ENCODE peak calls at places on chromosome 4, in five cellular contexts. One of them, this sample, is unnamed.

GRCh38 chr4:84492290-84492689 is 6.8 kb downstream of the NKX6-1 start:
- DNase-seq in AG04450: no peak
- DNase-seq in AG09319: no peak
- DNase-seq in glutamatergic neuron: no peak
- DNase-seq in hepatocyte: no peak
- DNase-seq in this sample: no peak

GRCh38 chr4:169024762-169025161 is 14.7 kb upstream of the CBR4 start:
- DNase-seq in AG09319: no peak
- DNase-seq in AG04450: peak; percentile 11
- DNase-seq in hepatocyte: peak; percentile 37
- DNase-seq in glutamatergic neuron: no peak
- DNase-seq in this sample: no peak

GRCh38 chr4:181854142-181854541 is 389.1 kb upstream of the TENM3 start:
- DNase-seq in AG04450: no peak
- DNase-seq in glutamatergic neuron: no peak
- DNase-seq in AG09319: no peak
- DNase-seq in hepatocyte: no peak
- DNase-seq in this sample: no peak

GRCh38 chr4:41148292-41148691 is 66.0 kb downstream of the APBB2 start:
- DNase-seq in AG09319: no peak
- DNase-seq in glutamatergic neuron: no peak
- DNase-seq in hepatocyte: no peak
- DNase-seq in AG04450: no peak
- DNase-seq in this sample: no peak

GRCh38 chr4:144531841-144532240 is 114.1 kb upstream of the HHIP start:
- DNase-seq in AG09319: no peak
- DNase-seq in hepatocyte: no peak
- DNase-seq in glutamatergic neuron: no peak
- DNase-seq in AG04450: no peak
- DNase-seq in this sample: no peak

GRCh38 chr4:108893474-108893873 is 130.6 kb upstream of the ETNPPL start:
- DNase-seq in hepatocyte: no peak
- DNase-seq in AG04450: no peak
- DNase-seq in glutamatergic neuron: no peak
- DNase-seq in AG09319: no peak
- DNase-seq in this sample: no peak

GRCh38 chr4:1723131-1723801 is 1.9 kb downstream of the TACC3 start:
- DNase-seq in AG09319: no peak
- DNase-seq in AG04450: no peak
- DNase-seq in hepatocyte: no peak
- DNase-seq in glutamatergic neuron: no peak
- DNase-seq in this sample: peak; percentile 84

GRCh38 chr4:156977435-156978160 is 6.0 kb upstream of the PDGFC start:
- DNase-seq in AG09319: peak; percentile 56
- DNase-seq in glutamatergic neuron: no peak
- DNase-seq in AG04450: peak; percentile 90
- DNase-seq in hepatocyte: no peak
- DNase-seq in this sample: no peak

GRCh38 chr4:109764376-109764775 is 34.5 kb upstream of the PLA2G12A start:
- DNase-seq in glutamatergic neuron: no peak
- DNase-seq in AG04450: no peak
- DNase-seq in AG09319: no peak
- DNase-seq in hepatocyte: no peak
- DNase-seq in this sample: no peak

GRCh38 chr4:145938618-145939177 is at the start of gene ZNF827:
- DNase-seq in glutamatergic neuron: peak; percentile 74
- DNase-seq in AG09319: no peak
- DNase-seq in hepatocyte: peak; percentile 87
- DNase-seq in AG04450: no peak
- DNase-seq in this sample: peak; percentile 82

GRCh38 chr4:170030121-170030520 is 3.9 kb upstream of the MFAP3L start:
- DNase-seq in hepatocyte: no peak
- DNase-seq in AG04450: no peak
- DNase-seq in AG09319: no peak
- DNase-seq in glutamatergic neuron: no peak
- DNase-seq in this sample: no peak

GRCh38 chr4:2933566-2934076 is 29.6 kb downstream of the NOP14 start:
- DNase-seq in glutamatergic neuron: no peak
- DNase-seq in hepatocyte: no peak
- DNase-seq in AG09319: no peak
- DNase-seq in AG04450: no peak
- DNase-seq in this sample: no peak

GRCh38 chr4:151304755-151305154 is 20.6 kb downstream of the SH3D19 start:
- DNase-seq in glutamatergic neuron: no peak
- DNase-seq in AG04450: no peak
- DNase-seq in AG09319: no peak
- DNase-seq in hepatocyte: no peak
- DNase-seq in this sample: no peak

GRCh38 chr4:5143306-5143861 is 92.1 kb downstream of the STK32B start:
- DNase-seq in AG09319: no peak
- DNase-seq in AG04450: no peak
- DNase-seq in glutamatergic neuron: no peak
- DNase-seq in hepatocyte: no peak
- DNase-seq in this sample: no peak

GRCh38 chr4:179328627-179329026 is 1886.4 kb upstream of the AGA start:
- DNase-seq in AG09319: no peak
- DNase-seq in AG04450: no peak
- DNase-seq in hepatocyte: peak; percentile 20
- DNase-seq in glutamatergic neuron: no peak
- DNase-seq in this sample: no peak

GRCh38 chr4:145351162-145351561 is 130.5 kb upstream of the SMAD1 start:
- DNase-seq in AG09319: no peak
- DNase-seq in hepatocyte: no peak
- DNase-seq in AG04450: no peak
- DNase-seq in glutamatergic neuron: no peak
- DNase-seq in this sample: no peak

GRCh38 chr4:125849869-125850268 is 535.1 kb downstream of the FAT4 start:
- DNase-seq in glutamatergic neuron: no peak
- DNase-seq in hepatocyte: no peak
- DNase-seq in AG09319: peak; percentile 25
- DNase-seq in AG04450: peak; percentile 11
- DNase-seq in this sample: no peak

GRCh38 chr4:73978886-73979285 is 2.9 kb downstream of the PF4 start:
- DNase-seq in AG09319: no peak
- DNase-seq in glutamatergic neuron: no peak
- DNase-seq in hepatocyte: peak; percentile 26
- DNase-seq in AG04450: peak; percentile 47
- DNase-seq in this sample: no peak

GRCh38 chr4:6440506-6441201 is 31.8 kb downstream of the PPP2R2C start:
- DNase-seq in AG04450: no peak
- DNase-seq in AG09319: no peak
- DNase-seq in glutamatergic neuron: no peak
- DNase-seq in hepatocyte: no peak
- DNase-seq in this sample: no peak

GRCh38 chr4:3440979-3441500 is 728 bp upstream of the HGFAC start:
- DNase-seq in AG09319: no peak
- DNase-seq in glutamatergic neuron: peak; percentile 36
- DNase-seq in AG04450: no peak
- DNase-seq in hepatocyte: no peak
- DNase-seq in this sample: no peak

GRCh38 chr4:73538162-73538561 is 56.6 kb downstream of the AFM start:
- DNase-seq in glutamatergic neuron: no peak
- DNase-seq in hepatocyte: no peak
- DNase-seq in AG09319: no peak
- DNase-seq in AG04450: no peak
- DNase-seq in this sample: no peak

GRCh38 chr4:188783160-188783559 is 643.9 kb downstream of the TRIML1 start:
- DNase-seq in hepatocyte: no peak
- DNase-seq in AG04450: no peak
- DNase-seq in glutamatergic neuron: no peak
- DNase-seq in AG09319: no peak
- DNase-seq in this sample: no peak

GRCh38 chr4:121711263-121712000 is 14.7 kb upstream of the ANXA5 start:
- DNase-seq in AG09319: peak; percentile 77
- DNase-seq in AG04450: peak; percentile 94
- DNase-seq in glutamatergic neuron: peak; percentile 88
- DNase-seq in hepatocyte: peak; percentile 92
- DNase-seq in this sample: peak; percentile 74

GRCh38 chr4:13920111-13920875 is 292.8 kb upstream of the BOD1L1 start:
- DNase-seq in hepatocyte: no peak
- DNase-seq in AG04450: no peak
- DNase-seq in AG09319: no peak
- DNase-seq in glutamatergic neuron: no peak
- DNase-seq in this sample: no peak

GRCh38 chr4:16224264-16224663 is 2.0 kb downstream of the TAPT1 start:
- DNase-seq in AG09319: no peak
- DNase-seq in AG04450: no peak
- DNase-seq in glutamatergic neuron: no peak
- DNase-seq in hepatocyte: no peak
- DNase-seq in this sample: no peak

GRCh38 chr4:55075823-55076418 is 49.5 kb downstream of the KDR start:
- DNase-seq in glutamatergic neuron: no peak
- DNase-seq in hepatocyte: peak; percentile 15
- DNase-seq in AG09319: no peak
- DNase-seq in AG04450: no peak
- DNase-seq in this sample: peak; percentile 14

GRCh38 chr4:126750723-126751122 is 882.0 kb upstream of the INTU start:
- DNase-seq in AG09319: no peak
- DNase-seq in hepatocyte: no peak
- DNase-seq in AG04450: no peak
- DNase-seq in glutamatergic neuron: no peak
- DNase-seq in this sample: no peak

GRCh38 chr4:8217246-8217511 is 18.1 kb downstream of the SH3TC1 start:
- DNase-seq in glutamatergic neuron: no peak
- DNase-seq in AG04450: no peak
- DNase-seq in AG09319: no peak
- DNase-seq in hepatocyte: no peak
- DNase-seq in this sample: no peak

GRCh38 chr4:146333187-146333894 is 119.0 kb downstream of the REELD1 start:
- DNase-seq in AG04450: peak; percentile 26
- DNase-seq in AG09319: peak; percentile 47
- DNase-seq in glutamatergic neuron: no peak
- DNase-seq in hepatocyte: peak; percentile 36
- DNase-seq in this sample: peak; percentile 27

GRCh38 chr4:7941111-7942018 is 1.7 kb upstream of the AFAP1 start:
- DNase-seq in AG09319: no peak
- DNase-seq in glutamatergic neuron: no peak
- DNase-seq in AG04450: no peak
- DNase-seq in hepatocyte: no peak
- DNase-seq in this sample: no peak

GRCh38 chr4:118396881-118397666 is 44.3 kb upstream of the PRSS12 start:
- DNase-seq in AG04450: no peak
- DNase-seq in AG09319: no peak
- DNase-seq in glutamatergic neuron: no peak
- DNase-seq in hepatocyte: no peak
- DNase-seq in this sample: no peak

GRCh38 chr4:6381571-6382123 is 90.8 kb downstream of the PPP2R2C start:
- DNase-seq in AG04450: no peak
- DNase-seq in glutamatergic neuron: peak; percentile 5
- DNase-seq in hepatocyte: no peak
- DNase-seq in AG09319: no peak
- DNase-seq in this sample: no peak

GRCh38 chr4:10831727-10832408 is 147.3 kb upstream of the CLNK start:
- DNase-seq in glutamatergic neuron: no peak
- DNase-seq in hepatocyte: no peak
- DNase-seq in AG09319: no peak
- DNase-seq in AG04450: no peak
- DNase-seq in this sample: no peak

GRCh38 chr4:33470805-33471204 is 2750.6 kb downstream of the PCDH7 start:
- DNase-seq in AG04450: no peak
- DNase-seq in glutamatergic neuron: no peak
- DNase-seq in AG09319: no peak
- DNase-seq in hepatocyte: no peak
- DNase-seq in this sample: no peak

DNA sequence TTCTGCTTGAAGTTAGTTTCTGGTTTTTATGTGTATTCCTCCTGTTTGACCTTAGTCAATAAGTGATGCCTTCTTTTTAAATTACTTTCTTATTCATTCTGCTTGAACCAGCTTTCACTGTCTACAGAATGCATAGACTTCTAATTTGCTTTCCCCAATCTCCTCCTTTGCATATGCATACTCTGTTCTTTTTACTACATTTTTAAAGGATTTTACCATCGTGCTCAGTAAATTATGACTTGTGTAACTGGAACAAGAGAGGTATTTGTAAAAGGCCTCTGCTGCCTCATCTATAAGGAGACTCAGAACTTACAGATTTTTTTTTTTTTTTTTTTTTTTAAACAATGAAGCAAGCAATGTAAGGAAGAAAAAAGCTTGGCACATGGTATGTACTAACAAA is 228.7 kb downstream of the PPP3CA start:
- DNase-seq in AG04450: no peak
- DNase-seq in glutamatergic neuron: no peak
- DNase-seq in hepatocyte: no peak
- DNase-seq in AG09319: no peak
- DNase-seq in this sample: no peak
- TF ChIP-seq CTCF in AG04450: no peak
- TF ChIP-seq CTCF in glutamatergic neuron: no peak
- TF ChIP-seq CTCF in hepatocyte: no peak
- TF ChIP-seq CTCF in AG09319: no peak
- TF ChIP-seq CTCF in this sample: no peak

DNA sequence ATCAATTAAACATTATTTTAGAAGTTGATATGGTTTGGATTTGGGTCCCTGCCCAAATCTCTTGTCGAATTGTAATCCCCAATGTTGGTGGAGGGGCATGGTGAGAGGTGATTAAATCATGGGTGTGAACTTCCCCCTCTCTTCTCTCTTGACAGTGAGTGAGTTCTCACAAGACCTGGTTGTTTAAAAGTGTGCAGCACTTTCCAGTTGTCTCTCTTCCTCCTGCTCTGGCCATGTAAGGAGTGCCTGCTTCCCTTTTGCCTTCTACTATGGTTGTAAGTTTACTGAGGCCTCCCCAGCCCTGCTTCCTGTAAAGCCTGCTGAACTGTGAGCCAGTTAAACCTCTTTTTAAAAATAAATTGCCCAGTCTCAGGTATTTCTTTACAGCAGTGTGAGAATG is 141.4 kb downstream of the GALNTL6 start:
- DNase-seq in AG04450: no peak
- DNase-seq in AG09319: no peak
- DNase-seq in hepatocyte: no peak
- DNase-seq in glutamatergic neuron: no peak
- DNase-seq in this sample: no peak
- TF ChIP-seq CTCF in AG04450: no peak
- TF ChIP-seq CTCF in AG09319: no peak
- TF ChIP-seq CTCF in hepatocyte: no peak
- TF ChIP-seq CTCF in glutamatergic neuron: no peak
- TF ChIP-seq CTCF in this sample: no peak

DNA sequence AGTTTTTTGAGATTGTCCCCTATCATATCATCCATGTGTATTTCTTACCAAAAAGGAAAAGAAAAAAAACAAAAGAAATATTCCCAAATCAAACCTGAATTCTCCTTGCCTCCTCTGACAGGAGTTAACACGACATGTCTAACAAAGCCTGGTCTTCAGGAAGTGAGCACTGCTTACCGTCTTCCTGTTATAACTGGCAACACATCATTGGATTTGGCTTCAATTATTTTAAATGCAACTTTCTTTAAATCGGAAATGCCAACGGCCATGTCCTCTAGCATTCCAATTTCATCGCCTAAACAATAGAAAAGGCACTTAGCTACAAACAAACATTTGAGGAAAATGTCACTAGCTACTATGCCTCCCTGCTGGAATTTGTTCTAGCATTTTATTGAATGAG is 485.6 kb downstream of the IL15 start:
- DNase-seq in hepatocyte: no peak
- DNase-seq in AG09319: no peak
- DNase-seq in AG04450: no peak
- DNase-seq in glutamatergic neuron: no peak
- DNase-seq in this sample: no peak
- TF ChIP-seq CTCF in hepatocyte: no peak
- TF ChIP-seq CTCF in AG09319: no peak
- TF ChIP-seq CTCF in AG04450: no peak
- TF ChIP-seq CTCF in glutamatergic neuron: no peak
- TF ChIP-seq CTCF in this sample: no peak

GRCh38 chr4:112633477-112634235 is 3.1 kb downstream of the ZGRF1 start:
- DNase-seq in AG09319: no peak
- DNase-seq in hepatocyte: peak; percentile 28
- DNase-seq in AG04450: no peak
- DNase-seq in glutamatergic neuron: no peak
- DNase-seq in this sample: no peak
- TF ChIP-seq CTCF in AG09319: peak; percentile 55
- TF ChIP-seq CTCF in hepatocyte: peak; percentile 59
- TF ChIP-seq CTCF in AG04450: peak; percentile 56
- TF ChIP-seq CTCF in glutamatergic neuron: peak; percentile 47
- TF ChIP-seq CTCF in this sample: peak; percentile 62